ENCODE peak calls at places on chromosome 15, in four cellular contexts. C is SW480, R is H4, D is fibroblast of the conjunctiva. J is an unnamed sample.

GRCh38 chr15:30023798-30024295 is 58.9 kb upstream of the GOLGA8J start:
- DNase-seq in D (peak), R (peak), C (no peak), J (no peak)

GRCh38 chr15:91941871-91942270 is 88.4 kb downstream of the SLCO3A1 start:
- DNase-seq in D (no peak), R (no peak), C (peak), J (no peak)

GRCh38 chr15:78640840-78641733 is at the start of gene CHRNB4:
- DNase-seq in R (no peak), C (no peak), D (no peak), J (no peak)

GRCh38 chr15:41981373-41982132 is 9.2 kb upstream of the EHD4 start:
- DNase-seq in C (no peak), D (no peak), R (no peak), J (no peak)

GRCh38 chr15:81174759-81175327 is 21.8 kb upstream of the IL16 start:
- DNase-seq in D (no peak), R (no peak), C (no peak), J (no peak)

GRCh38 chr15:52093539-52094502 is 18.8 kb downstream of the BCL2L10 start:
- DNase-seq in R (peak), D (peak), C (no peak), J (no peak)

GRCh38 chr15:96183020-96183926 is 147.2 kb upstream of the NR2F2 start:
- DNase-seq in D (no peak), C (no peak), R (no peak), J (no peak)

GRCh38 chr15:90318591-90318990 is 33.5 kb upstream of the ZNF774 start:
- DNase-seq in R (no peak), C (no peak), D (no peak), J (no peak)

GRCh38 chr15:40944510-40945296 is 8.6 kb upstream of the CHAC1 start:
- DNase-seq in C (no peak), D (no peak), R (no peak), J (peak)

GRCh38 chr15:76802411-76802810 is 102.7 kb downstream of the SCAPER start:
- DNase-seq in R (no peak), D (no peak), C (no peak), J (no peak)

GRCh38 chr15:28107894-28108255 is 8.8 kb upstream of the OCA2 start:
- DNase-seq in C (no peak), R (no peak), D (no peak), J (no peak)